ENCODE peak calls at places on chromosome 13, in four cellular contexts. Y, B, Z and P are unnamed samples.

GRCh38 chr13:43698743-43699142 is 88.0 kb downstream of the ENOX1 start:
- DNase-seq in Y (no peak), B (peak), Z (no peak), P (no peak)

GRCh38 chr13:94224670-94225069 is 254.8 kb downstream of the DCT start:
- DNase-seq in Y (no peak), B (no peak), Z (no peak), P (peak)

GRCh38 chr13:110018009-110018408 is 231.6 kb upstream of the IRS2 start:
- DNase-seq in Y (no peak), B (peak), Z (no peak), P (no peak)

GRCh38 chr13:64278493-64278892 is 2862.8 kb upstream of the PCDH20 start:
- DNase-seq in Y (no peak), B (peak), Z (no peak), P (no peak)

GRCh38 chr13:48155850-48156249 is 60.9 kb upstream of the MED4 start:
- DNase-seq in Y (no peak), B (peak), Z (no peak), P (no peak)

GRCh38 chr13:43874512-43875092 is 4.9 kb downstream of the CCDC122 start:
- DNase-seq in Y (no peak), B (peak), Z (no peak), P (peak)

GRCh38 chr13:102847272-102848234 is 1.7 kb downstream of the ERCC5 start:
- DNase-seq in Y (no peak), B (peak), Z (no peak), P (peak)

GRCh38 chr13:91184244-91184926 is 163.1 kb upstream of the MIR17HG start:
- DNase-seq in Y (no peak), B (no peak), Z (no peak), P (no peak)

GRCh38 chr13:27442071-27442647 is 8.2 kb downstream of the MTIF3 start:
- DNase-seq in Y (no peak), B (no peak), Z (no peak), P (no peak)

GRCh38 chr13:20198781-20199180 is 6.0 kb upstream of the GJB2 start:
- DNase-seq in Y (no peak), B (no peak), Z (no peak), P (no peak)

GRCh38 chr13:72694314-72694713 is 33.1 kb downstream of the MZT1 start:
- DNase-seq in Y (no peak), B (no peak), Z (no peak), P (peak)

GRCh38 chr13:92354583-92354982 is 872.0 kb upstream of the GPC6 start:
- DNase-seq in Y (no peak), B (no peak), Z (no peak), P (no peak)

GRCh38 chr13:74768521-74769090 is 634.4 kb upstream of the KLF12 start:
- DNase-seq in Y (no peak), B (no peak), Z (no peak), P (no peak)

GRCh38 chr13:110388141-110388943 is 81.3 kb downstream of the COL4A2 start:
- DNase-seq in Y (peak), B (peak), Z (no peak), P (peak)

GRCh38 chr13:21075303-21076264 is 14.2 kb upstream of the LATS2 start:
- DNase-seq in Y (peak), B (no peak), Z (peak), P (peak)

GRCh38 chr13:95676100-95676774 is 702 bp upstream of the DNAJC3 start:
- DNase-seq in Y (peak), B (peak), Z (no peak), P (no peak)

GRCh38 chr13:109704771-109705628 is 81.4 kb downstream of the IRS2 start:
- DNase-seq in Y (no peak), B (no peak), Z (no peak), P (no peak)

GRCh38 chr13:32228330-32229041 is 86.7 kb downstream of the ZAR1L start:
- DNase-seq in Y (no peak), B (peak), Z (no peak), P (peak)

GRCh38 chr13:45055902-45056648 is 64.2 kb upstream of the GTF2F2 start:
- DNase-seq in Y (no peak), B (peak), Z (no peak), P (peak)

GRCh38 chr13:29569253-29570057 is 26.0 kb downstream of the SLC7A1 start:
- DNase-seq in Y (no peak), B (no peak), Z (no peak), P (no peak)

GRCh38 chr13:28442872-28443271 is 52.1 kb downstream of the FLT1 start:
- DNase-seq in Y (no peak), B (no peak), Z (no peak), P (no peak)

GRCh38 chr13:21385710-21386109 is 73.4 kb downstream of the ZDHHC20 start:
- DNase-seq in Y (no peak), B (no peak), Z (no peak), P (no peak)

GRCh38 chr13:99725644-99726043 is 224.4 kb downstream of the TM9SF2 start:
- DNase-seq in Y (peak), B (no peak), Z (peak), P (no peak)

GRCh38 chr13:38262211-38262610 is 87.4 kb upstream of the UFM1 start:
- DNase-seq in Y (no peak), B (no peak), Z (no peak), P (no peak)

GRCh38 chr13:29702912-29703351 is 107.4 kb upstream of the SLC7A1 start:
- DNase-seq in Y (peak), B (peak), Z (no peak), P (peak)

GRCh38 chr13:52001120-52001731 is 10.0 kb downstream of the ATP7B start:
- DNase-seq in Y (no peak), B (peak), Z (no peak), P (peak)

GRCh38 chr13:106287351-106287750 is 248.1 kb downstream of the EFNB2 start:
- DNase-seq in Y (no peak), B (no peak), Z (no peak), P (no peak)

GRCh38 chr13:93398167-93398566 is 171.6 kb downstream of the GPC6 start:
- DNase-seq in Y (no peak), B (peak), Z (no peak), P (no peak)

GRCh38 chr13:105799155-105799554 is 736.3 kb downstream of the EFNB2 start:
- DNase-seq in Y (no peak), B (no peak), Z (no peak), P (no peak)

GRCh38 chr13:20301391-20302071 is 69.4 kb upstream of the GJB6 start:
- DNase-seq in Y (peak), B (no peak), Z (peak), P (peak)

GRCh38 chr13:114067381-114067885 is 65.0 kb downstream of the RASA3 start:
- DNase-seq in Y (no peak), B (peak), Z (no peak), P (no peak)

GRCh38 chr13:43783820-43784219 is 3.0 kb downstream of the ENOX1 start:
- DNase-seq in Y (no peak), B (peak), Z (no peak), P (peak)

GRCh38 chr13:91406619-91407018 is 8.2 kb downstream of the GPC5 start:
- DNase-seq in Y (peak), B (peak), Z (peak), P (peak)

GRCh38 chr13:108297114-108297513 is 27.6 kb downstream of the TNFSF13B start:
- DNase-seq in Y (no peak), B (no peak), Z (no peak), P (no peak)

GRCh38 chr13:28955264-28955966 is 135.3 kb downstream of the MTUS2 start:
- DNase-seq in Y (no peak), B (no peak), Z (no peak), P (no peak)

GRCh38 chr13:64505511-64505910 is 2724.6 kb downstream of the PCDH9 start:
- DNase-seq in Y (no peak), B (peak), Z (no peak), P (no peak)

GRCh38 chr13:111886217-111886945 is 180.6 kb upstream of the SOX1 start:
- DNase-seq in Y (no peak), B (no peak), Z (peak), P (no peak)

GRCh38 chr13:62293081-62293480 is 877.4 kb upstream of the PCDH20 start:
- DNase-seq in Y (no peak), B (peak), Z (no peak), P (no peak)

GRCh38 chr13:30192320-30193093 is 114.8 kb downstream of the KATNAL1 start:
- DNase-seq in Y (no peak), B (no peak), Z (no peak), P (no peak)

GRCh38 chr13:48511621-48512232 is 21.2 kb downstream of the RCBTB2 start:
- DNase-seq in Y (no peak), B (no peak), Z (no peak), P (no peak)

GRCh38 chr13:41562541-41563178 is 105.3 kb downstream of the RGCC start:
- DNase-seq in Y (no peak), B (no peak), Z (no peak), P (no peak)
- H3K4me2 ChIP-seq in Y (no peak), B (peak), Z (no peak), P (no peak)

DNA sequence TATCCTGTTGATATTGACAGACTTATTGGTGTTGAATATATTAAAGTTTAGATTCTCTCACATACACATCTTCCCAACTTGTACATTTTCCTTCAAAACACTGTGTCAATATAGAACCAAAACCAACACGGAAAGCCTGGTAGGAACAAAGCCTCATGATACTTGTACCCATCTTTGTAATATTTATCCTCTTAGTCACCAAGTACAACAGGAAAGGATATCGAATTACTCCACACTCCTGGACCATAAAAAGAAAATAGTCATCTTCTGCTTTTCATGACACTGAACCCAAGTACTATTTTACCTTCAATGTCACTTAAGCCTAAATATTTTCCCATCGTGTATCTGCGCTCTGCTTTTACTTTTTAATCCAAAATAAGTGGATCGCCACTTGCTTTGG is 702.9 kb upstream of the PCDH9 start:
- DNase-seq in Y (no peak), B (no peak), Z (no peak), P (no peak)
- H4K5ac ChIP-seq in Y (no peak), B (no peak), Z (no peak), P (no peak)

GRCh38 chr13:36346222-36347083 is at the start of gene SPART:
- DNase-seq in Y (peak), B (peak), Z (peak), P (peak)

GRCh38 chr13:36344173-36344572 is 2.0 kb downstream of the SPART start:
- DNase-seq in Y (no peak), B (peak), Z (no peak), P (peak)

GRCh38 chr13:36343766-36344165 is 2.4 kb downstream of the SPART start:
- DNase-seq in Y (no peak), B (no peak), Z (no peak), P (no peak)

GRCh38 chr13:36344886-36345437 is 1.2 kb downstream of the SPART start:
- DNase-seq in Y (no peak), B (no peak), Z (no peak), P (no peak)

GRCh38 chr13:36345438-36346221 is 564 bp downstream of the SPART start:
- DNase-seq in Y (peak), B (peak), Z (peak), P (peak)
- H3K9ac ChIP-seq in Y (peak), B (peak), Z (peak), P (peak)

GRCh38 chr13:50587122-50587521 is 256.4 kb downstream of the DLEU7 start:
- DNase-seq in Y (no peak), B (no peak), Z (no peak), P (no peak)

GRCh38 chr13:50589139-50589538 is 254.4 kb downstream of the DLEU7 start:
- DNase-seq in Y (no peak), B (peak), Z (no peak), P (no peak)

GRCh38 chr13:50588736-50589135 is 254.8 kb downstream of the DLEU7 start:
- DNase-seq in Y (no peak), B (no peak), Z (no peak), P (no peak)

GRCh38 chr13:50589651-50590054 is 253.8 kb downstream of the DLEU7 start:
- DNase-seq in Y (no peak), B (peak), Z (no peak), P (no peak)

DNA sequence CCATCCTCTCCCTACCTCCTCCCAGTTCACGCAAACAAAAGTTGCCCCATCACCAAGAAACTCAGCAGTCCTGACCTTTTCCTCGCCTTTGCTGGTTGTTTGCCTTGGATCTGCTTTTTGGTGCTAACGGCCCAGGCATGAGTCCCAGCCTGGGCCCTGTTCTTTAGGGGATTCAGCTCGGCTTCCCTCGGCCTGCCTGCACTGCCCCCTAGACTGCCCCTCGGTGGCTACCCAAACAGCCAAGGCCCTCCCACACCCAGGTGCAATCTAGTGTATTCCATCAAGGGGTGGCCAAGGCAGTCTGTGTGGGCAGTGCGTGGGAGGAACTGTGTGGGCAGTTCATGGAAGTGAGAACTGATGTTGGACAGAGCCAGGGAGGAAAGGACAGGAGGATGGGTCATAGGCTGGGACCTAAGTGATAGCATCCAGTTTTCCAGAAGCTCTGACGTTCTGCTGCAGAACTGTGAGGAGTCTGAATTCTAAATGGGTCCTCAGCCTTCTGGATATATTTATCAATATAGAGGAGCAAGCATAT is 255.6 kb downstream of the DLEU7 start:
- DNase-seq in Y (no peak), B (no peak), Z (no peak), P (no peak)
- H3K4me2 ChIP-seq in Y (no peak), B (no peak), Z (no peak), P (no peak)

GRCh38 chr13:23473236-23473635 is 39.7 kb upstream of the SACS start:
- DNase-seq in Y (no peak), B (no peak), Z (no peak), P (peak)

GRCh38 chr13:23480324-23480723 is 46.8 kb upstream of the SACS start:
- DNase-seq in Y (no peak), B (no peak), Z (no peak), P (no peak)

GRCh38 chr13:23472189-23472588 is 38.7 kb upstream of the SACS start:
- DNase-seq in Y (no peak), B (no peak), Z (no peak), P (no peak)

DNA sequence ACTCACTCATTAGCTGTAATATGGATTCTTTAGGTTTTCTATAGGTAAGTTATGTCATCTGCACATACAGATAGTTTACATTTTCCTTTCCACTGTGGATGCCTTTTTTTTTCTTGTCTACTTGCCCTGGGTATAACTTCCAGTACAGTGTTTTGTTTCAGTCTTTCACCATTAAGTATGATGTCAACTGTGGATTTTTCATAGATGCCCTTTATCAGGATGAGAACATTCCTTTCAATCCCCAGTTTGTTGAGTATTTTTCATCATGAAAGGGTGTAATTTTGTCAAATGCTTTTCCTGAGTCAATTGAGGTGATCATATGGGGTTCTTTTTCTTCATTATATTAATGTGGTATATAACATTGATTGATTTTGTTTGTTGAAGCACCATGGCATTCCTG is 43.6 kb upstream of the SACS start:
- DNase-seq in Y (no peak), B (peak), Z (no peak), P (no peak)
- H4K5ac ChIP-seq in Y (no peak), B (no peak), Z (no peak), P (no peak)

DNA sequence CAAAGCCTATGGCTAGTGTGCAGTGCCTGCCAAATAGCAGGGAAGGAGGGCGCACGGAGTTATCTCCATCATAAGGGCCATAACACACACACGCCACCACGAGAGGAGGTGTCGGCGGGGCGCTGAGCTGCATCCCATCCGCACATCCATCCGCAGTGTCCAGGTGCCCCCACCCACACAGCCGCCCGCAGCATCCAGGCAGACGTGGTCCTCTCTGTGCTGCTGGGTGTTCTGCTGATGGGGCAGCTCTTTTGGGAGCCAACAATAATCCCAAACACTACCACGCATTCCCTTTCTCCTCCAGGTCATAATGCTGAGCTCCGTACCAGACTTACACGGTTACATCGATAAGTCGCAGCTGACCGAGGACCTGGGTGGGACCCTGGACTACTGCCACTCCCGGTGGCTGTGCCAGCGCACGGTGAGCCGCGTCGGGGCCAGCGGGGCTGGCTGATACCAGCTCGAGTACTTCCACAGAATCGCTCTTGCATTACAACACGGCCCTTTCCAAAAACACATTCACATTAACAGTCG is 41.5 kb upstream of the F7 start:
- DNase-seq in Y (no peak), B (no peak), Z (no peak), P (no peak)
- H3K9ac ChIP-seq in Y (no peak), B (no peak), Z (no peak), P (no peak)

GRCh38 chr13:98267080-98267912 is 90.2 kb upstream of the RNF113B start:
- DNase-seq in Y (no peak), B (peak), Z (no peak), P (no peak)
- H3K4me2 ChIP-seq in Y (no peak), B (peak), Z (no peak), P (no peak)

GRCh38 chr13:79918620-79919019 is 422.3 kb downstream of the SPRY2 start:
- DNase-seq in Y (no peak), B (no peak), Z (no peak), P (peak)
- H4K5ac ChIP-seq in Y (no peak), B (no peak), Z (no peak), P (no peak)

GRCh38 chr13:33761744-33762143 is 56.2 kb upstream of the RFC3 start:
- DNase-seq in Y (peak), B (no peak), Z (no peak), P (peak)

GRCh38 chr13:33763021-33763420 is 54.9 kb upstream of the RFC3 start:
- DNase-seq in Y (no peak), B (no peak), Z (no peak), P (no peak)

GRCh38 chr13:33757713-33758112 is 60.2 kb upstream of the RFC3 start:
- DNase-seq in Y (no peak), B (no peak), Z (no peak), P (no peak)

GRCh38 chr13:33756929-33757328 is 61.0 kb upstream of the RFC3 start:
- DNase-seq in Y (no peak), B (no peak), Z (no peak), P (no peak)

DNA sequence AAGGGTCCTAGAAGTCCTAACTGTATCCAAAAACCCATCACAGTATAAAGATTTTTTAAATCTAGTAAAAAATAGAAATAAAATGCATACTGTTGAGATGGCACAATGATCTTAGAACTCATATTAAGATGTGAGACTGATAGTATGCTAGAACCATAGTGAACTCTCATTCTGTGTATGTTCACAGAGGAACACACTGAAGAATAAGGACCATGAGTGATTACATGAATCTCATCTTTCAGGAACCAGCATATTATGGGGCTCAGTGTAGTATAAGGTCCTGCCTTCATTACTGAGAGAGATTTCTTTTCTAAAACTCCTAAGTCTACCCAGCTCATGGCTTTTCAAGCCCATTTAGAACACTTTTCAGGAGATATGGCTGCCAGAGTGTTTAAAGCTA is 59.8 kb upstream of the RFC3 start:
- DNase-seq in Y (no peak), B (no peak), Z (no peak), P (no peak)
- H3K9ac ChIP-seq in Y (no peak), B (no peak), Z (no peak), P (no peak)